ENCODE peak calls at places on chromosomes 2 and 18, in seven cellular contexts. A is IMR-90, Z is right lobe of liver, O is NB4, U is HepG2, I is tibial nerve, E is heart left ventricle. F is an unnamed sample.

GRCh38 chr18:48203961-48204666 is 205.1 kb downstream of the ZBTB7C start:
- DNase-seq in E (no peak), I (no peak), A (no peak), Z (no peak), U (no peak), O (no peak), F (no peak)

GRCh38 chr2:229348135-229348534 is 77.0 kb upstream of the PID1 start:
- DNase-seq in A (no peak), U (no peak), I (no peak), E (no peak), Z (no peak), O (no peak), F (no peak)

GRCh38 chr2:128493880-128494279 is 175.2 kb upstream of the HS6ST1 start:
- DNase-seq in E (peak), O (peak), U (no peak), I (no peak), A (no peak), Z (no peak), F (no peak)

GRCh38 chr2:112881217-112882000 is 29.6 kb upstream of the IL37 start:
- DNase-seq in A (peak), I (no peak), E (no peak), U (peak), Z (no peak), O (peak), F (no peak)

GRCh38 chr2:235679471-235679870 is 185.6 kb downstream of the AGAP1 start:
- DNase-seq in Z (no peak), A (no peak), O (no peak), U (no peak), E (no peak), I (no peak), F (no peak)

GRCh38 chr2:43269706-43270105 is 43.3 kb upstream of the ZFP36L2 start:
- DNase-seq in Z (no peak), A (peak), I (peak), U (no peak), E (peak), O (no peak), F (peak)

GRCh38 chr18:47458483-47458882 is 207.0 kb upstream of the SKOR2 start:
- DNase-seq in A (no peak), I (no peak), E (no peak), Z (no peak), U (no peak), O (no peak), F (no peak)

GRCh38 chr2:66849128-66849527 is 414.2 kb downstream of the MEIS1 start:
- DNase-seq in A (no peak), I (no peak), U (no peak), O (no peak), E (peak), Z (no peak), F (no peak)

GRCh38 chr2:24492283-24493272 is 1.5 kb downstream of the NCOA1 start:
- DNase-seq in O (peak), I (no peak), U (no peak), E (no peak), A (no peak), Z (no peak), F (no peak)

GRCh38 chr18:74564012-74564411 is 29.7 kb downstream of the CNDP1 start:
- DNase-seq in Z (no peak), I (no peak), O (no peak), E (no peak), U (no peak), A (no peak), F (no peak)

GRCh38 chr2:120794716-120795115 is 59.0 kb downstream of the GLI2 start:
- DNase-seq in O (no peak), E (no peak), U (no peak), I (no peak), A (peak), Z (no peak), F (no peak)

GRCh38 chr18:51614967-51615571 is 417.6 kb upstream of the MEX3C start:
- DNase-seq in U (no peak), A (no peak), I (no peak), E (no peak), Z (no peak), O (no peak), F (peak)

GRCh38 chr18:2981212-2981728 is 31.7 kb downstream of the LPIN2 start:
- DNase-seq in U (no peak), O (no peak), E (no peak), A (peak), Z (no peak), I (no peak), F (no peak)

GRCh38 chr2:28471214-28471613 is 24.6 kb upstream of the PLB1 start:
- DNase-seq in U (no peak), Z (no peak), O (peak), E (no peak), A (no peak), I (no peak), F (no peak)

GRCh38 chr2:157789933-157790511 is 86.1 kb downstream of the ACVR1 start:
- DNase-seq in Z (peak), U (no peak), A (no peak), I (no peak), O (no peak), E (peak), F (peak)

GRCh38 chr18:44920441-44920840 is 239.8 kb downstream of the SETBP1 start:
- DNase-seq in U (no peak), I (no peak), Z (no peak), E (no peak), A (no peak), O (no peak), F (no peak)

GRCh38 chr18:36187138-36187825 is at the start of gene MOCOS:
- DNase-seq in O (peak), A (peak), Z (peak), U (peak), E (peak), I (peak), F (peak)

GRCh38 chr2:237873382-237873781 is 14.0 kb downstream of the RAMP1 start:
- DNase-seq in Z (no peak), O (no peak), E (peak), U (no peak), I (peak), A (no peak), F (no peak)

GRCh38 chr2:239685965-239686364 is 285.1 kb upstream of the HDAC4 start:
- DNase-seq in I (no peak), O (no peak), E (no peak), A (no peak), U (no peak), Z (no peak), F (no peak)

GRCh38 chr2:207632575-207633492 is 7.6 kb upstream of the METTL21A start:
- DNase-seq in Z (no peak), I (no peak), O (peak), A (peak), U (peak), E (no peak), F (peak)

DNA sequence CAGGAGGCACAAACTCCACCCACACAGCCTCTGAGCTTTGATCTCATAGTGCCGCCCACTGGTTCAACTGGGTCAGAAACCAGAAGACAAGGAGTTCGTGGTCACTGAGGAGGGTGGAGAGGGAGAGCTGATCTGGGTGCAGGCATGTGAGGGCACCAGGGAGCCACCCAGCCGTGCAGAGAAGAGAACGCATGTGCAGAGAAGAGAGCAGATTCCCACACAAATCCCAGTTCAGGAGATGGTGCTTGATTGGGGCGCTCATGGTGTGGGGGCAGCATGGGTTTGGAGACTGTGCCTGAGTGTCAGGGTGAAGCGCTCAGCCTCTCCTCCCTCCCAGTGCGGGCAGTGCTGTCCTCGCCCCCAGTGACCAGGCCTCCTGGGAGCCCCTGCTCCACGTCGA is 375.2 kb upstream of the MYT1L start:
- DNase-seq in I (no peak), U (no peak), Z (no peak), E (no peak), O (peak), A (no peak), F (no peak)
- TF ChIP-seq CTCF in I (no peak), U (peak), Z (no peak), E (no peak), O (no peak), A (no peak), F (no peak)

DNA sequence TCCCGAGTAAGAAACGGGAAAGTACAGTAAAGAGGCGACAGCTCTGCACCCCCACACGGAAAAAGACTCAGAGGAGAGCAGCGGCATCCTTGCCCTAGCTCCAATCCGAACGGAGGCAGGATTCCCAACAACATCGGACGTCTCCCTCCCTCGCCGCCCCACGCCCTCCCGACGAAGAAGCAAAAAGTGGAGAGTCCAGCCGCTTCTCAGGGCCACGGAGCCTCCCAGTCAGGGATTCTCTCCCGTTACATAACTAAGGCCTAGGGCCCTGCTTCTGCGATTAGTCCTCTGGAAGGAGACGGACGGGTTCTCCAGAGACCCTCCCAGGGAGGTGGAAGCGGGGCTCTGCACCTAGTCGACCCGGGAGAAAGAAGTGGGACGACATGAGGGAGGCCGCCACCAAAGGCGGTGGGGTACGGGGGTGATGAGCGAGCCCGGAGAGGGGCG is 587 bp downstream of the SUMO1 start:
- DNase-seq in Z (peak), U (peak), I (no peak), A (peak), E (peak), O (peak), F (no peak)
- TF ChIP-seq POLR2A in Z (no peak), U (no peak), I (no peak), A (peak), E (no peak), O (no peak), F (no peak)

GRCh38 chr2:100613719-100614118 is 50.9 kb downstream of the PDCL3 start:
- DNase-seq in E (no peak), O (no peak), I (no peak), A (no peak), U (no peak), Z (no peak), F (no peak)

GRCh38 chr2:100606740-100607343 is 44.0 kb downstream of the PDCL3 start:
- DNase-seq in O (peak), I (no peak), U (peak), E (no peak), Z (no peak), A (peak), F (no peak)

GRCh38 chr2:100612388-100613000 is 49.7 kb downstream of the PDCL3 start:
- DNase-seq in I (no peak), Z (no peak), E (no peak), O (no peak), A (no peak), U (no peak), F (no peak)

GRCh38 chr2:100611079-100612029 is 48.6 kb downstream of the PDCL3 start:
- DNase-seq in E (no peak), I (no peak), U (no peak), O (no peak), Z (peak), A (no peak), F (no peak)

DNA sequence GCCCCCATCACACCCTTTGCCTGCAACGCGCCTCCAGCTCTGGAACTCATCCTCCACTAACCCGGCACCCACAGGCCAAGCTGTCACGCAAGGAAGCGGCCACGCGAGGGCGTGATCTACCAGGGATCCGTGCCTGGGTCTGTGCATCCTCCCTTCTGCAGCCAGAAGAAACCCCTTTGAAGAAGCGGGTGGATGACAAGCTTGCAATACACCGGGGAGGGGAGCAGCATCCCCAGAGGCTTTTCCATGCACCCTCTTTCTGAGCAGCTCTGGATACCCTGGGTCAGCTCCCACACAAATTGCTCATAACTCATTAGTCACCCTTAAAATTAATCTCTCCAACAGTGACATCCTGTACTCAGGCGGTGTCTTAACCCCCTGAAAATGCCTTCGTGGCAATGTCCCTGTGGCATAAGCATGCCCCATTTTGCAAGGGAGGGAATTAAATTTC is 47.6 kb downstream of the PDCL3 start:
- DNase-seq in Z (peak), O (peak), I (peak), E (peak), A (peak), U (peak), F (peak)
- TF ChIP-seq CTCF in Z (peak), O (peak), I (peak), E (peak), A (peak), U (peak), F (peak)

DNA sequence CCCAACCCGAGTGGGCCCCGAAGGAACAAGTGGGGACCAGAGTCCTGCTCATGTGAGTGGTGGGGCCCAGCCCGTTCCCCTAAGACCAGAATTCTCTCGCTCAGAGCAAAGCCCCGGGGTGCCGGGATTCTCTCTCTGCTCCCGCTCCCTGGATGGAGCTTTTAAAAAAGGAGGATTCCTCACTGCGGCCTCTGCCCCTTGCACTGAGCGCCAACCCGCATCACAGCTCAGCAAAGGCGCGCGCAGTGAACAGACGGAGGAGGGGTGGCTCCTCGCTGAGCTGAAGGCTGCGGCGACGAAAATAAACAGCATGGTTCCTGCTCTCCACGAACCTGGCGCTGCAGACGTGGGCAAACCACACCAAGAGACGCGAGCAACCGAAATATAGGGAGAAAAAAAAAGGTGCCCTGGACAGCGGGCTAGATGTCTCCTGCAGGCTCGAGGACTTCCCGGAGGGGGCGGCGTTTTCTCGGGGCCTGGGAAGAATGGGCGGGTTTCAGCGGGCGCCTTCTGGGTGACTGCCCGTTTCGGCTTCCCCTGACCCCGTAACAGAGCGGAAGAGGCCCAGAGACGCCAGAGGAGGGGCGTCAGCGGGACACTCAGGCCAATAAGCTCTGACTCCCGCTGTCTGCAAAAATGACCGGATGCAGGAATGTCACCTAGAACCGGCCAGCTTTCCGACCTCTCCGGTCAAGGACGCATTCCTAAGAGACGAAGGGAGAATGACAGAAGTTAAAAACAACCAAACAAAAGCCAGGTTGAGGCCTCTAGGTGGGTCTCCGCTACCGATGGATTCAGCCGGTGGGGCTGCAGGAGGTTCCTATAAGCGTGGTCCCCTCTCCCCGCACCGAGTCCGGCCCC is 819 bp upstream of the KLF11 start:
- DNase-seq in U (peak), Z (peak), A (peak), I (peak), E (peak), O (no peak), F (peak)
- TF ChIP-seq POLR2A in U (no peak), Z (peak), A (no peak), I (no peak), E (no peak), O (no peak), F (peak)

GRCh38 chr2:64404743-64405142 is 49.2 kb upstream of the LGALSL start:
- DNase-seq in U (peak), Z (peak), A (no peak), I (peak), E (peak), O (no peak), F (no peak)

GRCh38 chr2:64403426-64403825 is 50.5 kb upstream of the LGALSL start:
- DNase-seq in U (no peak), O (no peak), E (no peak), A (no peak), I (no peak), Z (no peak), F (no peak)

GRCh38 chr2:64401501-64401880 is 52.5 kb upstream of the LGALSL start:
- DNase-seq in E (no peak), Z (no peak), U (no peak), I (no peak), A (no peak), O (no peak), F (peak)

GRCh38 chr2:64404002-64404731 is 49.8 kb upstream of the LGALSL start:
- DNase-seq in U (peak), E (peak), O (peak), Z (peak), A (peak), I (peak), F (peak)

DNA sequence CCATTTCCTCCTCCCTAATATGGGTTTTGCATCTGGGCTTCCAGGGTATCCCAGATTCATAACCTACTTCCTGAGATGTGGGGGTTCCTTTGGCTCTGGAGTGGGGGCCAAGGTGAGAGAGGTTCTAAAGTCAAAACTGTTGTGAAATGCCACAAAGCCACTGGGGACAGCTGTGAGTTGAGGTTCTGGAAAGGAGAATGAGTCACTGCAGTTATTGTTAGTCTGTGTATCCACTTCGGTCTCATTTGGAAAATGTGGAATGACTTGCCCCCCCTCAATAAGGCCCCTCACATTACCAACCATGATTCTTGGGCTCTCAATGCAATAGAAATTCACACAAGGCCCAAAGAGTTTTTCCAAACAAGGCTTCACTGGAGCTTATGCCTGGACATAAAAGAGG is 51.1 kb upstream of the LGALSL start:
- DNase-seq in O (peak), Z (no peak), I (no peak), U (no peak), A (no peak), E (no peak), F (no peak)
- TF ChIP-seq CTCF in O (no peak), Z (no peak), I (no peak), U (no peak), A (no peak), E (no peak), F (no peak)

GRCh38 chr2:127408004-127408806 is 10.0 kb upstream of the PROC start:
- DNase-seq in I (peak), U (peak), O (peak), E (peak), Z (peak), A (peak), F (peak)
- TF ChIP-seq POLR2A in I (peak), U (peak), O (peak), E (no peak), Z (peak), A (peak), F (peak)

GRCh38 chr2:142165790-142166189 is 35.0 kb upstream of the LRP1B start:
- DNase-seq in Z (no peak), U (peak), O (peak), I (no peak), E (no peak), A (peak), F (no peak)
- TF ChIP-seq CTCF in Z (peak), U (peak), O (peak), I (no peak), E (no peak), A (peak), F (no peak)

GRCh38 chr2:233059797-233060499 is at the start of gene INPP5D:
- DNase-seq in O (peak), U (peak), E (peak), I (no peak), Z (peak), A (no peak), F (peak)
- TF ChIP-seq POLR2A in O (peak), U (no peak), E (no peak), I (peak), Z (peak), A (no peak), F (peak)

GRCh38 chr2:223841436-223842180 is 4.2 kb upstream of the AP1S3 start:
- DNase-seq in Z (no peak), I (no peak), E (no peak), O (no peak), A (no peak), U (no peak), F (no peak)

GRCh38 chr2:223834431-223834830 is 3.0 kb downstream of the AP1S3 start:
- DNase-seq in Z (no peak), A (no peak), I (no peak), E (no peak), O (no peak), U (no peak), F (no peak)

GRCh38 chr2:223835701-223836532 is 1.5 kb downstream of the AP1S3 start:
- DNase-seq in E (no peak), A (no peak), U (no peak), O (peak), Z (no peak), I (no peak), F (no peak)

GRCh38 chr2:223837290-223838061 is at the start of gene AP1S3:
- DNase-seq in O (peak), E (peak), U (peak), Z (peak), I (no peak), A (peak), F (peak)
- TF ChIP-seq CTCF in O (no peak), E (no peak), U (peak), Z (peak), I (no peak), A (peak), F (no peak)

F was measured in thyroid gland.